ENCODE peak calls at places on chromosomes 3 and 15, in seven cellular contexts. S is bronchial epithelial cell, G is stomach, E is lung, W is cardiac muscle cell, Z is kidney epithelial cell, T is lower lobe of right lung. Y is an unnamed sample. For H3K36me3, the result is how much of the 10 kb centered on the place peaks cover.

GRCh38 chr3:128488995-128489859 is 3.8 kb downstream of the GATA2 start:
- DNase-seq in G (no peak), S (no peak), T (no peak), W (peak), E (no peak), Z (no peak), Y (no peak)

GRCh38 chr3:31533169-31533870 is 595 bp downstream of the STT3B start:
- DNase-seq in W (peak), G (peak), S (peak), E (peak), T (peak), Z (no peak), Y (peak)

GRCh38 chr3:153052096-153052460 is 109.9 kb upstream of the RAP2B start:
- DNase-seq in Z (peak), G (peak), W (peak), T (no peak), S (peak), E (no peak), Y (peak)

GRCh38 chr3:195774917-195775316 is 36.8 kb downstream of the MUC4 start:
- DNase-seq in Z (no peak), S (no peak), W (peak), T (peak), E (peak), G (no peak), Y (peak)

GRCh38 chr15:90762109-90762508 is 45.0 kb downstream of the BLM start:
- DNase-seq in T (peak), W (peak), S (no peak), Z (no peak), E (peak), G (peak), Y (peak)

GRCh38 chr15:36947035-36947719 is 153.2 kb downstream of the MEIS2 start:
- DNase-seq in Z (no peak), G (no peak), T (no peak), E (no peak), W (no peak), S (no peak), Y (no peak)

GRCh38 chr3:110623571-110623970 is 448.0 kb upstream of the NECTIN3 start:
- DNase-seq in W (no peak), Z (no peak), G (no peak), S (no peak), E (no peak), T (no peak), Y (no peak)

GRCh38 chr3:45864760-45865567 is 21.4 kb upstream of the CCR9 start:
- DNase-seq in Z (no peak), T (no peak), E (no peak), G (no peak), S (no peak), W (no peak), Y (no peak)

GRCh38 chr15:52069559-52069958 is 43.0 kb downstream of the BCL2L10 start:
- DNase-seq in Z (no peak), W (no peak), E (no peak), G (peak), T (no peak), S (peak), Y (no peak)

GRCh38 chr15:31032959-31033358 is 41.5 kb upstream of the MTMR10 start:
- DNase-seq in T (no peak), E (no peak), S (no peak), W (no peak), Z (no peak), G (no peak), Y (no peak)

GRCh38 chr3:131708216-131708615 is 205.4 kb upstream of the MRPL3 start:
- DNase-seq in S (peak), W (no peak), G (no peak), Z (no peak), E (no peak), T (no peak), Y (no peak)

GRCh38 chr3:13086594-13086993 is 13.4 kb upstream of the IQSEC1 start:
- DNase-seq in G (no peak), W (no peak), S (no peak), T (no peak), Z (no peak), E (no peak), Y (no peak)

GRCh38 chr3:44439499-44440295 is 37.8 kb downstream of the ZNF445 start:
- DNase-seq in W (peak), T (peak), G (peak), Z (no peak), E (peak), S (peak), Y (peak)

GRCh38 chr3:15097889-15098288 is 1.1 kb downstream of the RBSN start:
- DNase-seq in E (no peak), W (no peak), G (no peak), S (peak), T (no peak), Z (peak), Y (no peak)

GRCh38 chr15:90177012-90177411 is 24.1 kb upstream of the SEMA4B start:
- DNase-seq in W (no peak), G (no peak), T (no peak), Z (no peak), S (no peak), E (no peak), Y (no peak)

GRCh38 chr3:163863146-163863545 is 1215.2 kb downstream of the SI start:
- DNase-seq in E (no peak), S (no peak), W (no peak), T (no peak), G (no peak), Z (no peak), Y (no peak)

GRCh38 chr3:85535517-85535916 is 576.7 kb downstream of the CADM2 start:
- DNase-seq in T (no peak), Z (no peak), G (no peak), E (no peak), W (no peak), S (no peak), Y (no peak)

GRCh38 chr3:195081242-195081963 is 189.6 kb downstream of the XXYLT1 start:
- DNase-seq in S (no peak), T (peak), Z (no peak), E (no peak), W (peak), G (peak), Y (peak)

GRCh38 chr3:32026583-32026982 is 45.0 kb downstream of the ZNF860 start:
- DNase-seq in G (no peak), E (no peak), W (no peak), T (no peak), Z (no peak), S (no peak), Y (no peak)

GRCh38 chr3:109553573-109554371 is 216.4 kb upstream of the DPPA4 start:
- DNase-seq in Z (no peak), G (no peak), E (no peak), S (peak), T (no peak), W (no peak), Y (no peak)

GRCh38 chr15:50148362-50148963 is 29.4 kb upstream of the ATP8B4 start:
- DNase-seq in G (no peak), Z (no peak), E (no peak), S (peak), T (no peak), W (peak), Y (no peak)

GRCh38 chr3:43932921-43933320 is 242.2 kb downstream of the ABHD5 start:
- DNase-seq in G (no peak), Z (no peak), S (no peak), E (no peak), T (no peak), W (no peak), Y (no peak)

GRCh38 chr15:46714959-46715358 is 1002.3 kb upstream of the SEMA6D start:
- DNase-seq in G (no peak), W (no peak), S (no peak), E (no peak), Z (no peak), T (no peak), Y (no peak)

GRCh38 chr3:18625085-18625484 is 199.9 kb upstream of the SATB1 start:
- DNase-seq in S (no peak), T (no peak), Z (no peak), E (no peak), G (no peak), W (no peak), Y (no peak)

GRCh38 chr3:62835594-62836236 is 39.5 kb downstream of the CADPS start:
- DNase-seq in W (no peak), S (no peak), G (no peak), Z (no peak), T (no peak), E (no peak), Y (no peak)

GRCh38 chr3:150970665-150971327 is 1.7 kb downstream of the CLRN1 start:
- DNase-seq in G (no peak), S (peak), W (no peak), Z (peak), E (no peak), T (no peak), Y (no peak)

GRCh38 chr3:62415312-62415791 is 42.0 kb upstream of the FEZF2 start:
- DNase-seq in G (no peak), W (peak), E (no peak), Z (no peak), T (no peak), S (no peak), Y (no peak)

GRCh38 chr3:99499235-99499798 is 139.1 kb upstream of the COL8A1 start:
- DNase-seq in T (no peak), W (peak), S (peak), Z (peak), G (peak), E (no peak), Y (no peak)

GRCh38 chr3:151568095-151568685 is 107.3 kb upstream of the IGSF10 start:
- DNase-seq in W (no peak), S (no peak), G (no peak), E (no peak), T (no peak), Z (no peak), Y (no peak)

GRCh38 chr3:117105650-117106049 is 396.1 kb downstream of the TUSC7 start:
- DNase-seq in S (no peak), G (no peak), W (no peak), T (no peak), Z (no peak), E (no peak), Y (no peak)

GRCh38 chr3:39911465-39912309 is 102.3 kb downstream of the MYRIP start:
- DNase-seq in G (no peak), T (no peak), E (no peak), S (peak), W (no peak), Z (no peak), Y (no peak)

GRCh38 chr3:188301147-188301546 is 147.2 kb downstream of the LPP start:
- DNase-seq in T (no peak), E (no peak), W (no peak), S (no peak), G (no peak), Z (no peak), Y (no peak)

GRCh38 chr3:30473374-30474051 is 132.9 kb upstream of the TGFBR2 start:
- DNase-seq in W (no peak), E (peak), Z (no peak), S (peak), T (peak), G (no peak), Y (no peak)

GRCh38 chr15:53072077-53072476 is 281.9 kb upstream of the ONECUT1 start:
- DNase-seq in E (no peak), S (peak), W (peak), T (no peak), Z (peak), G (peak), Y (no peak)

GRCh38 chr3:152719264-152719663 is 115.7 kb upstream of the P2RY1 start:
- DNase-seq in E (no peak), Z (peak), S (peak), W (no peak), G (no peak), T (no peak), Y (no peak)

GRCh38 chr15:59138243-59138642 is 33.3 kb downstream of the CCNB2 start:
- DNase-seq in W (peak), G (peak), Z (no peak), S (peak), T (peak), E (no peak), Y (no peak)
- H3K36me3 ChIP-seq in W (under half), G (half or more), Z (under half), S (under half), T (under half), E (under half), Y (under half)

DNA sequence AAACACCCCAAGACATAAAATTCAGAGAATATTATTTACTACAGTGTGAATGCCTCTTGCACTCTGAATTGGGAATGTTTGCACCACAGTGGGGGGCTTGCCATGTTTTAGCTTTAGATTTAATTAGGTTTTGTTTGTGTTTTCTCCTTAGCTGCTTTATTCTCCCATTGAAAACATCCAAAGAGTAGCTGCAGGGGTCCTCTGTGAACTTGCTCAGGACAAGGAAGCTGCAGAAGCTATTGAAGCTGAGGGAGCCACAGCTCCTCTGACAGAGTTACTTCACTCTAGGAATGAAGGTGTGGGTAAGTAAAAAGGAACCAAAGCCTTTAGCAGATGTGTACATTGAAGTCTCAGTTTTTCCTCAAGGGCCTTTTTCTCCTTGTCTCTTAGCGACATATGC is 36.9 kb downstream of the CTNNB1 start:
- DNase-seq in E (no peak), S (no peak), G (no peak), Z (no peak), T (no peak), W (no peak), Y (no peak)
- H3K4me3 ChIP-seq in E (no peak), S (no peak), G (no peak), Z (no peak), T (no peak), W (no peak), Y (no peak)

GRCh38 chr15:78791357-78791756 is 19.9 kb downstream of the ADAMTS7 start:
- DNase-seq in E (no peak), Z (no peak), W (no peak), S (no peak), T (no peak), G (no peak), Y (no peak)
- H3K36me3 ChIP-seq in E (under half), Z (under half), W (under half), S (under half), T (under half), G (under half), Y (under half)

GRCh38 chr3:4824948-4825325 is 154.3 kb upstream of the BHLHE40 start:
- DNase-seq in W (no peak), E (no peak), Z (peak), T (no peak), G (no peak), S (peak), Y (no peak)
- H3K4me3 ChIP-seq in W (no peak), E (no peak), Z (no peak), T (no peak), G (no peak), S (no peak), Y (no peak)

GRCh38 chr3:33839283-33839682 is 40.9 kb downstream of the PDCD6IP start:
- DNase-seq in G (no peak), T (no peak), S (no peak), E (no peak), W (no peak), Z (no peak), Y (no peak)

GRCh38 chr3:33840179-33840578 is 41.7 kb downstream of the PDCD6IP start:
- DNase-seq in W (no peak), G (no peak), Z (no peak), S (no peak), T (no peak), E (no peak), Y (no peak)
- H3K36me3 ChIP-seq in W (under half), G (half or more), Z (under half), S (under half), T (half or more), E (under half), Y (under half)

GRCh38 chr3:134312072-134312872 is 61.6 kb upstream of the RYK start:
- DNase-seq in Z (no peak), G (peak), S (peak), E (peak), T (peak), W (no peak), Y (peak)
- H3K4me3 ChIP-seq in Z (no peak), G (peak), S (no peak), E (no peak), T (peak), W (no peak), Y (no peak)

DNA sequence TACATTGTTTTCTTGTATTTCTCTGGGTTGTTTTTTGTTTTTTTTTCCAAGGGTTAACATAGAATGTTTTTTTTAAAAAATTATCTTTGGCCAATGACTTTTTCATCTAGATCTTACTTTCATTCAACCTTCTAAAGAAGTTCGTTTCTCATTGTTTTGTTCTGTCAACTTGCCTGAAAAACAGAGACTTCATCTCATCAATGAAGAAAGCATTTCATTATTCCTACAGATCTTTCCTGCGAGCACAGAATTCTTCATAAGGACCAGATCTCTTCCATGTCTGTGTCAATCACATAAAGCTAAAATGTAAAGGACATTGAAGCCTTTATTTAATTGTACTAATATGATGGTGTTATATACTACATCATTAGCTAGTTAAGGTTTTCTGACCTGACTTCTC is 9.7 kb upstream of the EIF3J start:
- DNase-seq in Z (no peak), E (no peak), G (no peak), T (no peak), W (no peak), S (no peak), Y (no peak)
- H3K36me3 ChIP-seq in Z (under half), E (under half), G (under half), T (under half), W (under half), S (under half), Y (under half)